ENCODE peak calls at places on chromosomes 1 and 21, in four cellular contexts. I is spleen, Q is prostate gland, G is HCT116. H is an unnamed sample. For H3K4me1, the result is how much of the 10 kb centered on the place peaks cover.

GRCh38 chr1:92949937-92950817 is 11.1 kb downstream of the DIPK1A start:
- DNase-seq in Q (no peak), G (no peak), I (no peak), H (no peak)

GRCh38 chr1:230712470-230712942 is 1.4 kb downstream of the AGT start:
- DNase-seq in G (no peak), I (no peak), Q (no peak), H (no peak)

GRCh38 chr1:201543871-201544521 is 5.1 kb downstream of the NAV1 start:
- DNase-seq in G (no peak), I (no peak), Q (no peak), H (no peak)

GRCh38 chr21:29022141-29022540 is 2.3 kb upstream of the USP16 start:
- DNase-seq in Q (no peak), G (no peak), I (no peak), H (no peak)

GRCh38 chr1:204513117-204513716 is 3.0 kb upstream of the MDM4 start:
- DNase-seq in I (no peak), G (no peak), Q (no peak), H (no peak)

GRCh38 chr1:104120488-104120887 is 370.8 kb downstream of the AMY1C start:
- DNase-seq in Q (no peak), I (no peak), G (no peak), H (no peak)

GRCh38 chr1:62247391-62248168 is 52.9 kb downstream of the L1TD1 start:
- DNase-seq in G (no peak), Q (no peak), I (peak), H (no peak)

GRCh38 chr1:65079941-65080340 is 68.1 kb upstream of the AK4 start:
- DNase-seq in Q (no peak), I (no peak), G (no peak), H (no peak)

GRCh38 chr21:37593015-37593414 is 226.4 kb downstream of the DYRK1A start:
- DNase-seq in G (no peak), I (no peak), Q (no peak), H (no peak)

GRCh38 chr1:38586993-38587646 is 272.5 kb downstream of the RRAGC start:
- DNase-seq in G (peak), Q (no peak), I (peak), H (peak)

GRCh38 chr1:42176902-42177519 is 12.5 kb upstream of the GUCA2A start:
- DNase-seq in I (no peak), G (no peak), Q (peak), H (no peak)

GRCh38 chr21:43767980-43768867 is 7.9 kb downstream of the CSTB start:
- DNase-seq in I (no peak), Q (no peak), G (peak), H (peak)

GRCh38 chr1:207025144-207025880 is 7.2 kb downstream of the C1orf116 start:
- DNase-seq in G (no peak), Q (peak), I (no peak), H (no peak)

DNA sequence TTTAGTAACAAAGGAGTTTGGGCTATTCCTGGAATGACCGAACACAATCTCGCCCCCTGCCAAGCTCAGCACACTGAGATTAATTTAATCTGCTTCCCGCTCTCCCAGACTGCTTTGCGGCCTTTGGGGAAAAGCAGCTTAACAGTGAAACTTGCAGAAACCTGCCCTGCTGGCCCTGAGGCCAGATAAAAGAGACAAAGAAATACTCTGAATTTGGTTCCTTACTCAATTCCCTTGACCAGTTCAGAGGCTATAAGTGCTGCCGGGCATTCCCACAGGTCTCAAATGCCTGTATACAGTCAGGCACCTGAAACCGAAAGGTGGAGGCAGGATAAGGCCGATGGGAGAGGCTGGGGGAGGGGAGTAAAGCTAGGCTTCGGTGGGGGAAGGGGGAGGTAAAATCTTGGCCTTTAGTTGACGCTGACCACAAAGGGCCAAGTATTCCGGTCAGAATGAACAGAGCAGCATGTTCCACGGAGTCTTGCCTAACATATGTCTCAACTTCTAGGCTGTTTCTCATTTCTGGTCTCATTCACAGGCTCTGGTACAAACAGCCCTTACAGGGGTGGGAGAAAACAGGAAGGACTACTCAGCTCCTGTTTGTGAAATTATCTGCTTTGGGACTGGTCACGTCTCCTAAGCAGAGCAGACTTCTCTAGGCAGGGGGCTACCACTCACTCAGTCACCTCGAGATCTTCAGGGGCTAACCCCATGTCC is 17.8 kb upstream of the A3GALT2 start:
- DNase-seq in I (peak), Q (peak), G (no peak), H (peak)
- TF ChIP-seq POLR2AphosphoS5 in I (peak), Q (peak), G (peak), H (peak)

GRCh38 chr1:32247983-32248889 is 1.2 kb downstream of the FAM167B start:
- DNase-seq in I (peak), Q (peak), G (no peak), H (peak)
- H3K4me1 ChIP-seq in I (half or more), Q (under half), G (under half), H (under half)

DNA sequence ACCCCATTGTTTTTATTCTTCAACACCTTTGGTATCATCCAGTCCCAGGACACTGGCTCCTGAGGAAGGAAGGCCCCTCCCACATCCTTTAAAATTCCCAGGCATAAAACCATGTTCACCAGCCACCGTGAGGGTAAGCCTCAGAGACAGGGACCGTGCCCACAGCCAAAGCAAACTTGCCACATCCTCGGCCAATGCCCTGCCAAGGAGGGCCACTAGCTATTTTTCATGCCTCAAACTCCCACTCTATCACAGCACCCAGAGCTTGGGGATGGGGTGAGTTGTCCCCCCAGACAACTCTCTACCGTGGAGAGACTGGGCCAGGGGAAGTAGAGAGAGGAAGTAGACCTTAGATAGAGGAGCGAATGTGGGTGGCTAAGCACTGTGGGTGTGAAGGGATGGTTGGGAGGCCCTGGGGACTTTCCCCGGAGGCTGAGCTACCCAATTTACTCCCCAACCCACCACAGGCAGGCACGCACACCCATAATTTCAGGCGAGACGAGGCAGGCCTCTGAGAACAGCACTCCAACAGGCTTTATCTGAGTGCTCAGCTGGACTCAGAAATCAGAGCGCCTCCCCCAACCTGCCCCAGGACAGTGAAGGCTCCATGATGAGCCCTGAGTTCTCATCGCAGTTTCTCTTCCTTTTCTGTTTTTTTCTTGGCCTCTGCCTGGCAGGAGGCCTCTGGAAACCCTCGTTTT is 15.9 kb upstream of the BTG2 start:
- DNase-seq in Q (no peak), I (peak), G (no peak), H (peak)
- TF ChIP-seq POLR2AphosphoS5 in Q (no peak), I (peak), G (no peak), H (no peak)

GRCh38 chr21:41639766-41640165 is 127.1 kb downstream of the RIPK4 start:
- DNase-seq in I (no peak), G (no peak), Q (no peak), H (no peak)
- H3K4me1 ChIP-seq in I (under half), G (under half), Q (under half), H (under half)

DNA sequence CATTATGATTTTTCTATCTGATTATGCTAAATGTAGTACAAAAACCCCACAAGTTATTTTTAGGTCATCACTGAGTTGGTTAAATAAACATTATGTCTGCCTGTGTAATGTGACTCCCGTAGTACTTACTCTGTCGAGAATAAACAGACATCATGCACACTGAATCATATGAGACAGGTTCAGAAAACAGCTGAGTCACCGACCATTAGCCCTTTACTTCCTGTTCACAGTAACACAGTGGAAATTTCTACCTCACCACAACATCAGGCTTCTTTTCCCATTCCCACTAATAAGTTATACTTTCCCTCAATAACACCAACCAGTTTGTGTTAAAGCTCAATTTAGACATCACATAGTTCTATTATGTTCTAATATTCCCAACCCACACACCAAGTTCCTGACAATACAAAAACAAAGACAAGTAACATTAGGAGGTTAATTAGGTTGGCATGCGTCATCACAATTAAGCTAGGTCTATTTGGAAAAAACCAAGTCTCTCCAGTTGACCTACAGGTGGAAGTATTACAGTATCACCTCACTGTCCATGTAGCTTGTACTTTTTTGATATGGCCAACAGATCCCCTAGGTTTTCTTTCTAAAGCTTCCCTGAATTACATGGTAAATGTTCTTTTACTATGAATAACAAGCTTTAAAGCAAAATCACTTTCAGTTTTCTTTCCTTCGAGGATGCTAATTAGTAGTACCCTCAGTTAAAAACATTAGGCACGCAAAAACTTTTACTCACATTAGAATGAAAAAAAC is 154.2 kb downstream of the EIF4G3 start:
- DNase-seq in Q (peak), I (no peak), G (peak), H (peak)
- TF ChIP-seq POLR2AphosphoS5 in Q (peak), I (peak), G (peak), H (peak)

GRCh38 chr21:44927259-44927586 is 6.5 kb upstream of the ITGB2 start:
- DNase-seq in Q (no peak), I (no peak), G (no peak), H (no peak)
- H3K4me1 ChIP-seq in Q (under half), I (half or more), G (under half), H (under half)

GRCh38 chr1:6519935-6520621 is 28.6 kb upstream of the PLEKHG5 start:
- DNase-seq in G (no peak), Q (peak), I (no peak), H (no peak)
- TF ChIP-seq POLR2AphosphoS5 in G (no peak), Q (no peak), I (no peak), H (no peak)

H was measured in transverse colon.